ENCODE peak calls at places on chromosomes 2 and 18, in five cellular contexts. P, J, B, H and E are unnamed samples.

GRCh38 chr2:141899740-141900139 is 231.1 kb downstream of the LRP1B start:
- DNase-seq in P (no peak), B (peak; percentile 6), J (no peak), H (no peak), E (no peak)

GRCh38 chr2:164700390-164700789 is 79.1 kb upstream of the GRB14 start:
- DNase-seq in P (no peak), B (no peak), H (no peak), J (no peak), E (no peak)

GRCh38 chr2:159265171-159265576 is 21.3 kb downstream of the WDSUB1 start:
- DNase-seq in P (no peak), B (no peak), H (no peak), J (peak; percentile 70), E (no peak)

GRCh38 chr18:50079571-50080295 is 115.2 kb downstream of the MYO5B start:
- DNase-seq in P (peak; percentile 72), J (no peak), H (peak; percentile 73), B (no peak), E (peak; percentile 57)

GRCh38 chr2:84786601-84787000 is 94.3 kb downstream of the TRABD2A start:
- DNase-seq in P (no peak), J (no peak), H (no peak), B (no peak), E (no peak)

GRCh38 chr2:219612605-219613286 is 14.7 kb upstream of the SLC4A3 start:
- DNase-seq in P (no peak), J (no peak), H (no peak), B (peak; percentile 33), E (no peak)

GRCh38 chr2:235511187-235511661 is 17.4 kb downstream of the AGAP1 start:
- DNase-seq in B (peak; percentile 94), J (peak; percentile 87), P (no peak), H (peak; percentile 79), E (no peak)

GRCh38 chr2:26243643-26244478 is 571 bp downstream of the HADHA start:
- DNase-seq in J (peak; percentile 20), B (peak; percentile 36), P (peak; percentile 26), H (peak; percentile 6), E (no peak)

GRCh38 chr2:7281348-7281747 is 364.1 kb downstream of the RNF144A start:
- DNase-seq in H (peak; percentile 9), J (no peak), P (no peak), B (no peak), E (no peak)

GRCh38 chr18:5066380-5066977 is 130.6 kb downstream of the AKAIN1 start:
- DNase-seq in J (no peak), P (peak; percentile 28), B (peak; percentile 10), H (peak; percentile 10), E (no peak)

GRCh38 chr2:175838979-175839378 is 163.1 kb downstream of the LNPK start:
- DNase-seq in P (no peak), B (no peak), J (no peak), H (no peak), E (no peak)

GRCh38 chr2:84830095-84830494 is 50.8 kb downstream of the TRABD2A start:
- DNase-seq in B (no peak), H (peak; percentile 56), J (no peak), P (peak; percentile 81), E (no peak)

GRCh38 chr2:174705321-174705720 is 59.0 kb downstream of the CHRNA1 start:
- DNase-seq in H (no peak), B (no peak), J (no peak), P (no peak), E (no peak)

GRCh38 chr2:95312543-95313205 is 15.5 kb downstream of the KCNIP3 start:
- DNase-seq in H (no peak), B (no peak), J (no peak), P (no peak), E (peak; percentile 91)

GRCh38 chr2:3040066-3040428 is 337.6 kb downstream of the EIPR1 start:
- DNase-seq in J (no peak), H (no peak), B (no peak), P (no peak), E (no peak)

GRCh38 chr2:3041841-3042600 is 335.6 kb downstream of the EIPR1 start:
- DNase-seq in H (peak; percentile 83), P (no peak), J (no peak), B (no peak), E (no peak)

GRCh38 chr2:3039188-3040065 is 338.2 kb downstream of the EIPR1 start:
- DNase-seq in B (no peak), J (no peak), P (no peak), H (no peak), E (no peak)

GRCh38 chr2:3041246-3041645 is 336.4 kb downstream of the EIPR1 start:
- DNase-seq in J (no peak), H (no peak), P (no peak), B (no peak), E (no peak)

GRCh38 chr2:3040819-3041218 is 336.8 kb downstream of the EIPR1 start:
- DNase-seq in B (no peak), H (no peak), P (no peak), J (no peak), E (no peak)
- H3K4me3 ChIP-seq in B (no peak overlapping the region), H (no peak overlapping the region), P (no peak overlapping the region), J (no peak overlapping the region), E (no peak overlapping the region)

GRCh38 chr2:100673691-100674485 is 111.1 kb downstream of the PDCL3 start:
- DNase-seq in B (no peak), P (no peak), H (no peak), J (no peak), E (no peak)
- H3K4me3 ChIP-seq in B (no peak overlapping the region), P (no peak overlapping the region), H (no peak overlapping the region), J (no peak overlapping the region), E (no peak overlapping the region)

GRCh38 chr2:210003394-210003793 is 956 bp downstream of the RPE start:
- DNase-seq in B (no peak), H (no peak), P (no peak), J (no peak), E (no peak)

GRCh38 chr2:210004893-210005292 is 2.5 kb downstream of the RPE start:
- DNase-seq in P (no peak), B (no peak), J (no peak), H (no peak), E (no peak)

GRCh38 chr2:210009896-210010295 is 7.5 kb downstream of the RPE start:
- DNase-seq in J (no peak), P (no peak), H (no peak), B (no peak), E (no peak)

GRCh38 chr2:210009106-210009505 is 6.7 kb downstream of the RPE start:
- DNase-seq in B (no peak), H (no peak), P (no peak), J (no peak), E (no peak)

DNA sequence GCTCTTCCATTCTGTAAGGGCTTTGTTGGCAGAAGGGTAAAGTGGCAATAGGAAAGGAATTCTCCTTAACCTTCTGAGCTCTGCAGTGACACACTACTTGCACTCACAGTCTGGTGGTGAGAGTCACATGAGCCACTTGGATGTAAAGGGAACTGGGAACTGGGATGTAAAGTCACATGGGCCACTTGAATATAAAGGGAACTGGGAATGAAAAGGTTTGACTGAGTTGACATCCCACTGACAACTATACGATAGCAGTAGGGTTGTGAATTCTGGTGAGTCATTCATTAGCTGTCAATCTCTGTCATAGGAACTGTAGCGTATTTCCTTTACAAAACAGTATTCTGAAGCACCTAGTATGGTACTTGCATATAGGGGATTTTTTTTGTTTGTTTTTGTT is 5.5 kb downstream of the RPE start:
- DNase-seq in J (peak; percentile 17), B (no peak), H (no peak), P (no peak), E (no peak)
- H3K4me3 ChIP-seq in J (no peak overlapping the region), B (no peak overlapping the region), H (no peak overlapping the region), P (no peak overlapping the region), E (no peak overlapping the region)

GRCh38 chr2:60530660-60531276 is 22.7 kb downstream of the BCL11A start:
- DNase-seq in B (peak; percentile 93), H (peak; percentile 94), J (peak; percentile 34), P (peak; percentile 49), E (no peak)
- H3K4me3 ChIP-seq in B (peak overlapping the region; percentile 15), H (no peak overlapping the region), J (no peak overlapping the region), P (no peak overlapping the region), E (peak overlapping the region; percentile 18)

GRCh38 chr2:46308081-46308480 is 10.9 kb downstream of the EPAS1 start:
- DNase-seq in J (peak; percentile 46), B (peak; percentile 59), H (no peak), P (no peak), E (no peak)
- H3K4me3 ChIP-seq in J (no peak overlapping the region), B (no peak overlapping the region), H (no peak overlapping the region), P (no peak overlapping the region), E (no peak overlapping the region)

GRCh38 chr18:22167471-22168151 is 1.8 kb upstream of the GATA6 start:
- DNase-seq in J (no peak), P (peak; percentile 54), H (peak; percentile 66), B (peak; percentile 67), E (no peak)
- H3K4me3 ChIP-seq in J (peak overlapping the region; percentile 100), P (peak overlapping the region; percentile 80), H (peak overlapping the region; percentile 2), B (peak overlapping the region; percentile 94), E (no peak overlapping the region)